ENCODE peak calls at places on chromosomes 5 and 9, in ten cellular contexts. Z is mammary epithelial cell; H is nephron progenitor cell; F is astrocyte of the cerebellum; M is left lobe of liver; W is upper lobe of right lung; B is stimulated activated CD8-positive, alpha-beta memory T cell treated with anti-CD3 and anti-CD28 coated beads, Interleukin-7, amount 100 ng/mL, for 48 hours; X is H4; I is NCI-H460; N is coronary artery. C is an unnamed sample.

GRCh38 chr5:107869459-107870115 is 198.8 kb upstream of the EFNA5 start:
- DNase-seq in Z (peak; percentile 68), H (no peak), F (peak; percentile 51), M (no peak), W (no peak), B (no peak), X (peak; percentile 67), I (peak; percentile 44), N (no peak), C (no peak)

GRCh38 chr9:123069010-123069481 is 35.6 kb downstream of the GPR21 start:
- DNase-seq in Z (no peak), H (no peak), F (peak; percentile 93), M (no peak), W (no peak), B (no peak), X (peak; percentile 51), I (no peak), N (no peak), C (no peak)

GRCh38 chr9:133927041-133927440 is 65.1 kb downstream of the VAV2 start:
- DNase-seq in Z (peak; percentile 14), H (no peak), F (no peak), M (no peak), W (no peak), B (no peak), X (no peak), I (no peak), N (no peak), C (no peak)

GRCh38 chr9:69130456-69131441 is 43.3 kb upstream of the TJP2 start:
- DNase-seq in Z (peak; percentile 82), H (no peak), F (peak; percentile 66), M (peak; percentile 34), W (no peak), B (no peak), X (peak; percentile 25), I (no peak), N (no peak), C (peak; percentile 80)

GRCh38 chr9:134936762-134937555 is 19.2 kb upstream of the FCN1 start:
- DNase-seq in Z (no peak), H (no peak), F (no peak), M (no peak), W (no peak), B (no peak), X (no peak), I (no peak), N (no peak), C (no peak)

GRCh38 chr5:163509288-163510040 is 4.0 kb downstream of the MAT2B start:
- DNase-seq in Z (peak; percentile 93), H (no peak), F (peak; percentile 54), M (peak; percentile 63), W (no peak), B (no peak), X (no peak), I (no peak), N (no peak), C (no peak)

GRCh38 chr5:179874136-179874535 is 15.5 kb upstream of the MRNIP start:
- DNase-seq in Z (no peak), H (no peak), F (no peak), M (no peak), W (no peak), B (no peak), X (no peak), I (no peak), N (no peak), C (no peak)

GRCh38 chr9:33431420-33431819 is 16.0 kb downstream of the AQP3 start:
- DNase-seq in Z (no peak), H (no peak), F (no peak), M (no peak), W (no peak), B (no peak), X (no peak), I (no peak), N (no peak), C (no peak)

GRCh38 chr5:746258-746761 is 38.2 kb downstream of the ZDHHC11B start:
- DNase-seq in Z (no peak), H (no peak), F (no peak), M (no peak), W (no peak), B (no peak), X (no peak), I (no peak), N (no peak), C (peak; percentile 91)

GRCh38 chr9:99690573-99690972 is 131.1 kb upstream of the NR4A3 start:
- DNase-seq in Z (no peak), H (no peak), F (no peak), M (no peak), W (no peak), B (no peak), X (no peak), I (no peak), N (no peak), C (no peak)

GRCh38 chr5:146539973-146540372 is 24.0 kb upstream of the GPR151 start:
- DNase-seq in Z (no peak), H (no peak), F (no peak), M (no peak), W (no peak), B (no peak), X (no peak), I (peak; percentile 37), N (no peak), C (no peak)

GRCh38 chr5:149434162-149435014 is 55.3 kb upstream of the IL17B start:
- DNase-seq in Z (no peak), H (peak; percentile 79), F (no peak), M (no peak), W (no peak), B (peak; percentile 25), X (peak; percentile 44), I (peak; percentile 50), N (no peak), C (no peak)

GRCh38 chr5:98330871-98331270 is 442.6 kb upstream of the RGMB start:
- DNase-seq in Z (no peak), H (no peak), F (no peak), M (no peak), W (no peak), B (no peak), X (no peak), I (no peak), N (no peak), C (no peak)

GRCh38 chr5:25850581-25850980 is 1187.8 kb downstream of the CDH9 start:
- DNase-seq in Z (peak; percentile 44), H (no peak), F (no peak), M (no peak), W (no peak), B (no peak), X (no peak), I (no peak), N (no peak), C (no peak)

GRCh38 chr9:97938081-97938644 is at the start of gene HEMGN:
- DNase-seq in Z (no peak), H (no peak), F (no peak), M (no peak), W (no peak), B (no peak), X (no peak), I (no peak), N (no peak), C (no peak)

GRCh38 chr5:139662617-139663016 is 14.5 kb downstream of the CXXC5 start:
- DNase-seq in Z (no peak), H (no peak), F (no peak), M (no peak), W (no peak), B (no peak), X (no peak), I (no peak), N (no peak), C (no peak)

GRCh38 chr5:107937710-107938355 is 267.1 kb upstream of the EFNA5 start:
- DNase-seq in Z (no peak), H (no peak), F (no peak), M (no peak), W (no peak), B (no peak), X (no peak), I (no peak), N (no peak), C (no peak)